ENCODE peak calls at places on chromosomes 5 and 9, in ten cellular contexts. A is neural progenitor cell; I is CD8-positive, alpha-beta T cell; O is heart right ventricle; S is brain microvascular endothelial cell; X is HAP-1; Q is neuronal stem cell; Z is SJCRH30; H is PC-3; L is keratinocyte. M is an unnamed sample.

GRCh38 chr5:149403923-149404745 is 25.0 kb upstream of the IL17B start:
- DNase-seq in A (no peak), I (no peak), O (no peak), S (peak; percentile 80), X (no peak), Q (no peak), Z (no peak), H (peak; percentile 36), L (no peak), M (no peak)

GRCh38 chr9:79555474-79555873 is 16.3 kb upstream of the TLE4 start:
- DNase-seq in A (no peak), I (no peak), O (no peak), S (no peak), X (no peak), Q (no peak), Z (no peak), H (no peak), L (no peak), M (no peak)

GRCh38 chr5:103523319-103523718 is 39.3 kb downstream of the NUDT12 start:
- DNase-seq in A (no peak), I (no peak), O (no peak), S (no peak), X (no peak), Q (no peak), Z (no peak), H (peak; percentile 82), L (peak; percentile 45), M (no peak)

GRCh38 chr5:61610262-61611024 is 278.4 kb downstream of the ZSWIM6 start:
- DNase-seq in A (no peak), I (no peak), O (no peak), S (no peak), X (no peak), Q (no peak), Z (no peak), H (no peak), L (no peak), M (no peak)

GRCh38 chr5:119036101-119036762 is 34.7 kb upstream of the DMXL1 start:
- DNase-seq in A (no peak), I (no peak), O (no peak), S (peak; percentile 29), X (no peak), Q (no peak), Z (no peak), H (peak; percentile 78), L (peak; percentile 45), M (no peak)

GRCh38 chr9:96209407-96210031 is 92.5 kb downstream of the HSD17B3 start:
- DNase-seq in A (no peak), I (no peak), O (no peak), S (peak; percentile 15), X (no peak), Q (no peak), Z (no peak), H (peak; percentile 47), L (no peak), M (no peak)

GRCh38 chr5:2165991-2166978 is 283.6 kb upstream of the IRX4 start:
- DNase-seq in A (no peak), I (no peak), O (no peak), S (no peak), X (no peak), Q (no peak), Z (no peak), H (no peak), L (no peak), M (no peak)

GRCh38 chr5:177447066-177447610 is 524 bp downstream of the PRR7 start:
- DNase-seq in A (peak; percentile 94), I (peak; percentile 61), O (no peak), S (no peak), X (peak; percentile 60), Q (peak; percentile 82), Z (peak; percentile 72), H (peak; percentile 60), L (no peak), M (peak; percentile 77)

GRCh38 chr5:178106556-178107239 is 6.6 kb upstream of the N4BP3 start:
- DNase-seq in A (no peak), I (no peak), O (no peak), S (no peak), X (no peak), Q (no peak), Z (no peak), H (no peak), L (peak; percentile 66), M (peak; percentile 54)

GRCh38 chr5:172050070-172050469 is 43.6 kb upstream of the FBXW11 start:
- DNase-seq in A (no peak), I (no peak), O (no peak), S (no peak), X (no peak), Q (no peak), Z (no peak), H (no peak), L (no peak), M (no peak)

GRCh38 chr5:64625678-64626077 is 64.6 kb upstream of the SHISAL2B start:
- DNase-seq in A (no peak), I (no peak), O (no peak), S (peak; percentile 15), X (no peak), Q (no peak), Z (no peak), H (no peak), L (no peak), M (no peak)

GRCh38 chr5:151470440-151470839 is 23.0 kb downstream of the SLC36A1 start:
- DNase-seq in A (no peak), I (no peak), O (no peak), S (no peak), X (no peak), Q (no peak), Z (no peak), H (no peak), L (no peak), M (no peak)

GRCh38 chr5:14268236-14268701 is 125.1 kb downstream of the TRIO start:
- DNase-seq in A (no peak), I (no peak), O (no peak), S (peak; percentile 92), X (no peak), Q (no peak), Z (peak; percentile 49), H (peak; percentile 99), L (peak; percentile 93), M (no peak)

GRCh38 chr9:124869466-124869985 is 7.6 kb downstream of the ARPC5L start:
- DNase-seq in A (peak; percentile 40), I (no peak), O (no peak), S (no peak), X (no peak), Q (no peak), Z (peak; percentile 53), H (peak; percentile 17), L (no peak), M (no peak)

GRCh38 chr5:159094745-159095144 is 5.0 kb downstream of the EBF1 start:
- DNase-seq in A (peak; percentile 56), I (no peak), O (peak; percentile 54), S (peak; percentile 90), X (peak; percentile 90), Q (no peak), Z (peak; percentile 93), H (peak; percentile 65), L (no peak), M (peak; percentile 56)
- H3K4me3 ChIP-seq in A (peak overlapping the region; percentile 9), I (no peak overlapping the region), O (peak overlapping the region; percentile 76), S (peak overlapping the region; percentile 24), X (no peak overlapping the region), Q (no peak overlapping the region), Z (peak overlapping the region; percentile 39), H (no peak overlapping the region), L (no peak overlapping the region), M (peak overlapping the region; percentile 87)

GRCh38 chr5:132206782-132207181 is 20.9 kb downstream of the P4HA2 start:
- DNase-seq in A (no peak), I (no peak), O (no peak), S (no peak), X (no peak), Q (no peak), Z (no peak), H (no peak), L (no peak), M (no peak)
- H3K36me3 ChIP-seq in A (no peaks in the 10 kb centered on the region), I (no peaks in the 10 kb centered on the region), O (peaks cover 29% of the 10 kb centered on the region), S (peaks cover 71% of the 10 kb centered on the region), X (peaks cover 7% of the 10 kb centered on the region), Q (no peaks in the 10 kb centered on the region), Z (peaks cover 44% of the 10 kb centered on the region), H (peaks cover 5% of the 10 kb centered on the region), L (peaks cover 48% of the 10 kb centered on the region), M (no peaks in the 10 kb centered on the region)

DNA sequence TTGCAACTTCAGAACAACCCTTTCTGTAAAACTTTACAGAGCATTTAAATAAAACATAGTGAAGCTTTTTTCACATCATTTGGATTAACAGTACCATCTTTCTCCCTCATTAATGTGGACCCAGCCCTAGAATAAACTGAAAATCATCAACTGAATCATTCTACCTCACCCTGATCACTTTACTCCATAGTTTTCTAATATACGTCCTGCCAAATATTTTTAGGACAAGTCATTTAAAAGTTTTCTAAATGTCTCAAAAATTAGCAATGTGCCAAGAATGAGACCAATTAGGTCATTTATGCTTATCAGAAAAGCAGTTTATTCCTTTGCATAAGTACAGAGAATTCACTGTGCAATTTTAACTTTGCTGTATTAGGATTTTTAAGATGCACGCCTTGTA is 284.4 kb downstream of the PIK3R1 start:
- DNase-seq in A (no peak), I (no peak), O (no peak), S (no peak), X (no peak), Q (no peak), Z (no peak), H (peak; percentile 13), L (no peak), M (no peak)
- H3K4me3 ChIP-seq in A (no peak overlapping the region), I (no peak overlapping the region), O (no peak overlapping the region), S (no peak overlapping the region), X (no peak overlapping the region), Q (no peak overlapping the region), Z (no peak overlapping the region), H (no peak overlapping the region), L (no peak overlapping the region), M (no peak overlapping the region)

GRCh38 chr5:132213666-132214065 is 14.0 kb downstream of the P4HA2 start:
- DNase-seq in A (no peak), I (no peak), O (no peak), S (no peak), X (no peak), Q (no peak), Z (no peak), H (no peak), L (no peak), M (no peak)

GRCh38 chr5:132210944-132211343 is 16.7 kb downstream of the P4HA2 start:
- DNase-seq in A (no peak), I (no peak), O (peak; percentile 32), S (no peak), X (no peak), Q (no peak), Z (no peak), H (no peak), L (no peak), M (no peak)

GRCh38 chr5:132211787-132212186 is 15.9 kb downstream of the P4HA2 start:
- DNase-seq in A (no peak), I (no peak), O (peak; percentile 33), S (no peak), X (no peak), Q (no peak), Z (no peak), H (no peak), L (no peak), M (no peak)

GRCh38 chr5:132215329-132215728 is 12.3 kb downstream of the P4HA2 start:
- DNase-seq in A (no peak), I (no peak), O (peak; percentile 93), S (peak; percentile 98), X (no peak), Q (no peak), Z (peak; percentile 98), H (peak; percentile 88), L (peak; percentile 73), M (no peak)

DNA sequence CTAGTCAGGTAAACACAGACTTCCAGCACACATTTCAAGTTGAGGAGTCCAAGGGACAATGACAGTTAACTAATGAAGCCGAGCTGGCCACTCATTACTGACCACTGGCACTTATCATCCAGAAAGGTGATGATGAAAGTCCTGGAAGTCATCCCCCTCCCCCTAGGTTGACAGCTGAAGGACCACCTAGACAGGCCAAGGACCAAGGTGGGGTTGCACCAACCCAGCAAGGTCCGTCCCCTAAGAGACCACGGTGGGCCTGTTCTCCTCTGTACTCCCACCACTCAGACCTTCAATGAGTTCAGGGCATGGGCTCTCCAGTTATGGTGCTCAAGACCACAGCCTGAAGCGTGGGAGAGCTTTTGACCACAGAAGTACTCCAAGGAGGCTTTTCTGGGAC is 13.2 kb downstream of the P4HA2 start:
- DNase-seq in A (no peak), I (no peak), O (no peak), S (no peak), X (no peak), Q (no peak), Z (no peak), H (no peak), L (no peak), M (no peak)
- H3K36me3 ChIP-seq in A (no peaks in the 10 kb centered on the region), I (no peaks in the 10 kb centered on the region), O (peaks cover 32% of the 10 kb centered on the region), S (peaks cover 51% of the 10 kb centered on the region), X (peaks cover 11% of the 10 kb centered on the region), Q (no peaks in the 10 kb centered on the region), Z (peaks cover 51% of the 10 kb centered on the region), H (peaks cover 7% of the 10 kb centered on the region), L (peaks cover 46% of the 10 kb centered on the region), M (no peaks in the 10 kb centered on the region)

M was measured in GM06990.